ENCODE peak calls at places on chromosomes 12 and 14, in nine cellular contexts. R, F, U, N, E, C, X, K and G are unnamed samples.

GRCh38 chr12:19239616-19240234 is 110.2 kb downstream of the PLEKHA5 start:
- DNase-seq in R (no peak), C (no peak), U (no peak), N (no peak), F (no peak), X (no peak), K (no peak), E (no peak), G (no peak)

GRCh38 chr12:16939871-16940306 is 333.9 kb upstream of the LMO3 start:
- DNase-seq in N (no peak), E (peak), R (peak), K (no peak), U (peak), F (no peak), C (no peak), X (peak), G (no peak)

GRCh38 chr12:109946505-109946904 is 46.4 kb downstream of the TCHP start:
- DNase-seq in U (no peak), K (no peak), F (no peak), R (peak), E (peak), C (no peak), N (no peak), X (no peak), G (no peak)

GRCh38 chr12:19970116-19970515 is 398.2 kb upstream of the PDE3A start:
- DNase-seq in R (no peak), E (no peak), X (no peak), N (no peak), U (no peak), C (no peak), F (no peak), K (no peak), G (no peak)

GRCh38 chr14:29735459-29735858 is 192.2 kb downstream of the PRKD1 start:
- DNase-seq in U (no peak), E (no peak), K (no peak), F (no peak), X (no peak), N (no peak), C (no peak), R (no peak), G (no peak)

GRCh38 chr14:98704441-98704840 is 567.6 kb downstream of the BCL11B start:
- DNase-seq in C (no peak), E (no peak), R (no peak), X (no peak), K (no peak), U (no peak), F (no peak), N (no peak), G (no peak)

GRCh38 chr14:91252901-91253794 is 8.6 kb upstream of the GPR68 start:
- DNase-seq in N (peak), U (no peak), F (no peak), E (peak), X (no peak), R (no peak), K (no peak), C (no peak), G (no peak)

GRCh38 chr12:53379389-53380103 is 430 bp upstream of the SP1 start:
- DNase-seq in X (peak), N (peak), F (peak), C (peak), K (peak), E (peak), R (peak), U (peak), G (peak)

GRCh38 chr12:3920378-3921141 is 47.4 kb upstream of the PARP11 start:
- DNase-seq in X (peak), F (no peak), C (no peak), K (no peak), U (no peak), E (no peak), N (no peak), R (no peak), G (no peak)

GRCh38 chr14:22429546-22429945 is 159.5 kb downstream of the DAD1 start:
- DNase-seq in X (no peak), N (no peak), K (no peak), U (no peak), C (no peak), R (no peak), F (no peak), E (no peak), G (no peak)

GRCh38 chr14:92039073-92039719 is 663 bp downstream of the TRIP11 start:
- DNase-seq in R (no peak), N (no peak), F (no peak), K (no peak), X (no peak), U (peak), E (peak), C (no peak), G (no peak)

GRCh38 chr14:103526247-103526913 is 2.6 kb upstream of the TRMT61A start:
- DNase-seq in R (no peak), E (no peak), X (no peak), U (no peak), K (no peak), N (no peak), C (no peak), F (no peak), G (no peak)

GRCh38 chr12:94592080-94592479 is 58.3 kb downstream of the TMCC3 start:
- DNase-seq in K (no peak), C (no peak), X (peak), F (no peak), N (no peak), R (no peak), U (no peak), E (no peak), G (no peak)

GRCh38 chr12:106868982-106869381 is 86.7 kb upstream of the TMEM263 start:
- DNase-seq in R (no peak), X (no peak), E (no peak), C (no peak), U (no peak), N (no peak), F (no peak), K (no peak), G (no peak)

GRCh38 chr12:115313929-115314328 is 630.0 kb upstream of the TBX3 start:
- DNase-seq in K (no peak), F (no peak), X (no peak), R (no peak), U (no peak), E (no peak), N (no peak), C (no peak), G (no peak)

GRCh38 chr12:113155060-113155459 is 5.5 kb downstream of the CFAP73 start:
- DNase-seq in C (no peak), K (no peak), E (no peak), R (no peak), N (no peak), X (no peak), F (no peak), U (no peak), G (no peak)

GRCh38 chr14:52703664-52704063 is 3.3 kb upstream of the PSMC6 start:
- DNase-seq in F (no peak), R (no peak), E (no peak), X (no peak), K (no peak), U (no peak), N (no peak), C (no peak), G (no peak)

GRCh38 chr12:113259499-113259953 is 38.3 kb downstream of the TPCN1 start:
- DNase-seq in N (peak), C (peak), U (no peak), E (peak), R (peak), F (peak), K (peak), X (peak), G (peak)

GRCh38 chr12:13465641-13466040 is 269.1 kb downstream of the EMP1 start:
- DNase-seq in K (no peak), N (no peak), E (no peak), C (no peak), F (no peak), R (no peak), X (no peak), U (no peak), G (no peak)

GRCh38 chr14:74019743-74020142 is 594 bp downstream of the BBOF1 start:
- DNase-seq in X (no peak), U (no peak), F (no peak), K (peak), E (peak), N (no peak), R (no peak), C (no peak), G (no peak)

GRCh38 chr12:80769553-80770140 is 52.9 kb downstream of the MYF5 start:
- DNase-seq in R (no peak), C (no peak), U (no peak), F (no peak), X (no peak), N (no peak), K (no peak), E (no peak), G (no peak)

GRCh38 chr12:69112616-69113015 is 126.8 kb upstream of the CPSF6 start:
- DNase-seq in U (no peak), K (no peak), E (no peak), N (no peak), F (no peak), C (no peak), X (no peak), R (no peak), G (no peak)

GRCh38 chr12:57627504-57628279 is 5.3 kb downstream of the B4GALNT1 start:
- DNase-seq in N (peak), K (no peak), F (no peak), C (no peak), R (no peak), E (peak), X (no peak), U (no peak), G (peak)

GRCh38 chr14:101733211-101733610 is 28.3 kb upstream of the PPP2R5C start:
- DNase-seq in N (no peak), C (no peak), K (no peak), R (no peak), U (peak), X (no peak), E (no peak), F (no peak), G (no peak)

GRCh38 chr12:30755395-30755762 is 628 bp upstream of the CAPRIN2 start:
- DNase-seq in N (no peak), E (no peak), F (no peak), X (no peak), K (no peak), R (no peak), C (no peak), U (no peak), G (no peak)

GRCh38 chr14:76073732-76074131 is 78.0 kb upstream of the GPATCH2L start:
- DNase-seq in E (no peak), X (no peak), K (no peak), C (no peak), R (no peak), N (no peak), F (no peak), U (no peak), G (no peak)

DNA sequence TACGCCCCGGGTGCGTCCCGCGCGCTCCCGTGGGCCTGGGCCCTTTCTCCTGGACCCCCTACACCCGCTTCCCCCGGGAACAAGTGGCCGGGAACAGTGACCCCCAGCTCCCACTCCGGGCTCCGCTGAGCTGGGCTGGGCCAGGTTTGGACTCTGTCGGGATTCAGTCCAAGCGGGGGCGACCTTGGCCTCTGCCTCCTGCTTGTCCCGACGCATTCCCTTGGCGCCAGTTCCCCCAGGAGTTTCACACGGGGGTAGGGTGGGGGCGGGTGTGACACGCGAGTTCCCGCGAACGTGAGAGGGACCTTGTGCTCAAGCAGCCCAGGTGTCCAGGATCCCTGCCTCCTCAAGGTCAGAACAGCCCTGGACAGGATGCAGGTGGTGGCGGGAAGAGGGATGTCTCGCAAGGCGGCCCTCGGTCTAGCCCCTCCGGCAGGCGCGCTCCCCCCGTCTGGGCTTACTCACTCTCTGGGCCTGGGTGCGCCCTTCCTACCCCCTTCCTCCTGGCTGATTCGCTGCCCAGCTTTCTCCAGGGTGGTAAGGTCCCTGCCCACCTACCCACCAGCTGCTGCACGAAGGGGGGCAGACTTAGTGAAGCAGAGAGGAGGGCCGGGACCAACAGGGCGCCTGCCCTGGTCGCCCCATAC is 771 bp downstream of the CRIP2 start:
- DNase-seq in R (no peak), C (no peak), K (peak), X (no peak), N (peak), F (no peak), U (no peak), E (peak), G (no peak)
- H3K27ac ChIP-seq in R (peak), C (peak), K (peak), X (no peak), N (peak), F (peak), U (peak), E (peak), G (peak)

GRCh38 chr12:62259993-62260732 is at the start of gene USP15:
- DNase-seq in N (peak), X (peak), C (peak), K (peak), R (peak), F (peak), U (peak), E (peak), G (peak)
- TF ChIP-seq POLR2A in N (no peak), X (peak), C (peak), K (peak), R (peak), F (peak), U (peak), E (no peak), G (peak)

DNA sequence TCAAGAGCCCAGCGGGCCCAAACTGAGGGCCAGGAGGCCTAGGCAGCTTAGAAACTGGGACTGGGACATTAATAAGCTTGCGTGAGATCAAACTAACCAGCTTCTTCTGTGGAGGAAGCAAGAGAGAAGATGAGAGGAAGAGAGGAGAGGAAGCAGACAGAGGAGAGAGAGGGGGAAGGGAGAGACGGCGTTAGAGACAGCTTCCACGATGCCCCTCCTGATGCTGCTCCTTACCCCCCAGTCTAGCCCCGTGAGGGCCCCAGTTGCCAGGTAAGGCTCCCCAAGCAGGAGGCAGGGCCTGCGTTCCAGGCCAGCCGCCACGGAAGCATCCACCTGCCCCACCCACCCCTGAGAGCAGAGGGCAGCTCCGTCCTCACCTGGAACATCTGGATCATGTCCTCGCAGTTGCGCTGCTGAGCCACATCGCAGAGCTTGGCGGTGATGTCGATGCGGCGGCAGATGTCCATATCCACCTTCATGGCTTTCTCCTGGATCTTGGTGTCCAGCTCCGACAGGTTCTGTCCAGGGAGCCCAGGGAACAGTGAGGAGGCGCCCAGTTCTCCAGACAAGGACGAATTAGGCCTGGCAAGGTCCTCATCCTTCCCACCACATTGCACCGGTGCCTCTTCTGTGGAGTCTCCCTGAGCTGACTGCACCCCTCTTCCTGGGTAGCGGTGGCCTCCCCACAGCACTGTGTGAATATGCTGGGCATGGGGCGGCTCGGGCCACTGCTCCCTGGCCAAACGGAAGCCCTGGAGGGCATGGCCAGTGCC is 6.3 kb downstream of the IFFO1 start:
- DNase-seq in U (no peak), E (no peak), F (no peak), C (no peak), X (no peak), R (no peak), K (no peak), N (peak), G (peak)
- H3K4me3 ChIP-seq in U (no peak), E (no peak), F (peak), C (no peak), X (no peak), R (no peak), K (no peak), N (no peak), G (no peak)

DNA sequence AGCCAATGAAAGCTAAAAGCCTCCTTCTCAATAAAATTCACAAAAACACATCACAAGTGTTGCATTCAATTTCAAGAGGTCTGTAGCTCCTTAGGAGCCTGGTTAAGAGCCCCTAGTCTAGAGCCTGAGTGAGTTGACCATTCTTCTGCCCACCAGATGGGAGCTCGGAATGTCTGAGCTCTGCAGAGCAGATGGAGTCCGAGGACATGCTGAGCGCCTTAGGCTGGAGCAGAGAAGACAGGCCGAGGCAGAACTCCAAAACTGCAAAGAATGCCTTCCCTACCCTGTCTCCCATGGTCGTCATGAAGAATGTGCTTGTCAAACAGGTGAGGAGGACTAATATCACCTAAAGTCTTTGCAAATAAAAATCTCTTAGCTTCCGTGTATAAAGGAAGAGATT is 11.6 kb downstream of the CIPC start:
- DNase-seq in N (no peak), F (no peak), K (no peak), R (no peak), C (no peak), X (no peak), E (no peak), U (no peak), G (no peak)
- H3K27ac ChIP-seq in N (no peak), F (peak), K (peak), R (no peak), C (peak), X (no peak), E (no peak), U (no peak), G (peak)

GRCh38 chr12:674272-674781 is 11.1 kb upstream of the NINJ2 start:
- DNase-seq in E (no peak), C (no peak), K (no peak), N (no peak), U (no peak), X (no peak), R (no peak), F (no peak), G (no peak)
- TF ChIP-seq POLR2A in E (no peak), C (no peak), K (no peak), N (no peak), U (no peak), X (no peak), R (no peak), F (no peak), G (no peak)

GRCh38 chr14:77124345-77125274 is 17.0 kb downstream of the ZDHHC22 start:
- DNase-seq in C (peak), U (no peak), N (peak), X (peak), K (no peak), F (no peak), R (peak), E (peak), G (no peak)

GRCh38 chr14:77126461-77126990 is 15.1 kb downstream of the ZDHHC22 start:
- DNase-seq in N (no peak), X (no peak), R (no peak), F (no peak), E (no peak), U (no peak), K (no peak), C (no peak), G (no peak)

GRCh38 chr14:77123381-77124344 is 17.9 kb downstream of the ZDHHC22 start:
- DNase-seq in C (peak), E (peak), U (peak), F (peak), X (peak), K (no peak), R (peak), N (no peak), G (no peak)

GRCh38 chr14:77126074-77126325 is 15.6 kb downstream of the ZDHHC22 start:
- DNase-seq in K (no peak), E (no peak), R (no peak), C (no peak), X (no peak), F (no peak), N (no peak), U (no peak), G (no peak)

DNA sequence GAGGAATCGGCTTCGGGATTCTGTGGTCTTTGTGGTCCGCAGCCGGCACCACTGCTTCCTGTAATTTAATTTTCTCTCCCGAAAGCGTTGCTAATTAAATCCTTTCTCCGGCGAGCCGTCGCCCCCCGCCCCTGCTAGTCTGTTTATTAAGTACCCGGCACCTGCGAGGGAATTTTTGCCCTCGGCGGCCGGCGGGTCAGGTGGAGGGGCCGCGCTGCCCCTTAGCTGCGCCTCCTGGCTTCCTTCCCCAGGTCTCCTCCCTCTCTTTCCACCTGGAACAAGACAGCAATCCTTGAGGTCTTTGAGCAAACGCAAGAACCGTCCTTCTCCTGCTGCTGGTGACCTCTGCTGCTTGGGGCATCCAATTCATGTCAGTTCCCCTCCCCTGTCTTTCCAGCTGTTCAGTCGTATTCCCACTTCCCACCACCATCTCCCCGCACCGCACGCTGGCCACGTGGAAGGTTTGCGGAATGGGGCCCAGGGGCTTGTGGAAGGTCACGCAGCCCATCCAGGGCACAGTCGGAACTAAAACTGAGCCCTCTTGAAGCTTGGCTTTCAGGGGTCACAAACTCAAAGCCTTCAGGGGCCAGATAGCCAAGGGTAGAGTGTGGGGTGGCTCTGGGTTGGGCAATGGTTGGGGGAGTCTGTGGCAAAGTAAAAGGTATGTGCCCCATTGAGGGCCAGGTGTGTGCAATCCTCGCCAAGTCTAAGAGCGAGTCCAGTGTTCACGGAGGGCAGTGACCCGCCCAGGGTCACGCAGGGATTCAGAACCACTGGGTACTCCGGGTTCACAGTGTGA is 16.1 kb downstream of the ZDHHC22 start:
- DNase-seq in X (no peak), C (no peak), N (no peak), U (no peak), E (no peak), R (no peak), K (no peak), F (no peak), G (no peak)
- H3K4me3 ChIP-seq in X (no peak), C (peak), N (peak), U (no peak), E (peak), R (no peak), K (no peak), F (peak), G (peak)

DNA sequence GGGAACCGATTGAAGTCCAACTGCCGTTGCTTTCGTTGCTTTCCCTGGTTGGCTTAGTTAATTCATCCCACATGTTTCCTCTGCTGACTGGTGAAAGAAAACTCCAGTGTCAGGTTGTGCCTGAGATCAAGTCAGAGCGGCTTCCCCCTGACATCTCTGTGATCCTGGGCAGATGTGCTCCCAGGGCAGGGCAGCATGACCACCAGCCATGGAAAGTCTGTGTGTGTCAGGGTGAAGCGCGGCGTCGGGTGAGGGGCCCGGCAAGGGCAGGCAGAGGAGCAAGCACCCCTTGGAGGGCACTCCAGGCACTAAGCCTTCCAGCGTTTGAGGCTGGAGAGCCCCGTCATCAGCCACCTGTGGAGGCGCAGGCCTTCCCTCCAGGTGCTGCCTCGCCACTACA is 54.5 kb upstream of the IGF1 start:
- DNase-seq in F (no peak), N (no peak), C (no peak), X (no peak), E (no peak), K (no peak), U (no peak), R (no peak), G (no peak)
- H3K27ac ChIP-seq in F (no peak), N (no peak), C (no peak), X (no peak), E (no peak), K (peak), U (no peak), R (no peak), G (no peak)